ENCODE peak calls at places on chromosomes 3 and 15, in five cellular contexts. V, B, U, W and G are unnamed samples.

GRCh38 chr3:134242649-134243637 is 7.7 kb downstream of the RYK start:
- DNase-seq in V (peak; percentile 58), B (no peak), W (peak; percentile 69), U (peak; percentile 92), G (peak; percentile 88)

GRCh38 chr15:46848704-46849103 is 868.6 kb upstream of the SEMA6D start:
- DNase-seq in W (no peak), U (peak; percentile 59), V (no peak), B (no peak), G (no peak)

GRCh38 chr3:52434491-52435115 is 10.3 kb downstream of the SEMA3G start:
- DNase-seq in W (no peak), V (no peak), B (no peak), U (no peak), G (no peak)

GRCh38 chr15:37891754-37892368 is 42.6 kb upstream of the TMCO5A start:
- DNase-seq in W (peak; percentile 37), V (peak; percentile 23), B (peak; percentile 22), U (peak; percentile 61), G (peak; percentile 64)

GRCh38 chr15:92904832-92905640 is 4.9 kb downstream of the CHD2 start:
- DNase-seq in W (no peak), V (no peak), B (no peak), U (peak; percentile 28), G (peak; percentile 48)

GRCh38 chr3:173983353-173983752 is 585.8 kb downstream of the NLGN1 start:
- DNase-seq in U (no peak), V (no peak), B (no peak), W (no peak), G (peak; percentile 27)

GRCh38 chr3:56196700-56197099 is 271.6 kb downstream of the ERC2 start:
- DNase-seq in V (no peak), U (no peak), B (no peak), W (no peak), G (no peak)

GRCh38 chr3:45167011-45167911 is 21.1 kb upstream of the CDCP1 start:
- DNase-seq in W (peak; percentile 72), B (peak; percentile 47), V (no peak), U (peak; percentile 88), G (peak; percentile 87)

GRCh38 chr15:29123991-29124390 is 145.6 kb downstream of the NSMCE3 start:
- DNase-seq in W (no peak), V (no peak), U (no peak), B (no peak), G (no peak)

GRCh38 chr3:170799009-170799408 is 71.0 kb downstream of the RPL22L1 start:
- DNase-seq in V (no peak), B (no peak), W (no peak), U (no peak), G (no peak)

DNA sequence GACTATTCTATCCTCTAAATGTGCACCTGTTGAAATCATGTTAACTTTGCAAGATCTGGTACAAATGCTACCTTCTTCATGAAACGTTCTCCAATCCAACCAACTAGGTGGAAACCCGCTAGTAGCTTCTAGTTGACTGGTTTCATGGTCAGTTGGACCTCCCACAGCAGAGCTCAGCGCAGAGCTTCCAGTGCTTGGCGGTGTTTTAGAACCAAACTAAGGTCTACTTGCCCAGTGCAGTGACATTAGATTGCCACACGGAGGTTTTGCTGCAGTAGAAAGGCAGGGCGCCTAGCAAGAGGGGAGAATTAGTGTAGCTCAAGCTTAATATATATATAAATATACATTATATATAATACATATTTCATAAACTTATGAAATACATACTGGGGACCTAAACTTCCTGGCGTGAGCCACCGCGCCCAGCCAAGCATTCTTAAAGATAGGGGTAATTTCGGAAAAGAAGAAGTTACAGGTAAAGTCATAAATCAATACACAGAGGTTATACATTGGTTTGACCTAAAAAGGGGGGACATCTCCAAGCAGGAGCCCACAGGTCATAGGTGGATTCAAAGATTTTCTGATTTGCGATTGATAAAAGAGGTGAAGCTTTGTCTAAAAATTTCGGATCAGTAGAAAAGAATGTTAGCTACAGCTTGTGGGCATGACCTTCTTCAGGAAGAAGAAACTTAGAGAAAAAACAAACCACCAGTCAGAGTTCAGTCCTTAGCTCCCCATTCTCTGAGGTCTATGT is 2.0 kb upstream of the OXSR1 start:
- DNase-seq in U (no peak), W (no peak), B (no peak), V (peak; percentile 41), G (no peak)
- TF ChIP-seq CTCF in U (no peak), W (no peak), B (no peak), V (no peak), G (peak; percentile 12)

DNA sequence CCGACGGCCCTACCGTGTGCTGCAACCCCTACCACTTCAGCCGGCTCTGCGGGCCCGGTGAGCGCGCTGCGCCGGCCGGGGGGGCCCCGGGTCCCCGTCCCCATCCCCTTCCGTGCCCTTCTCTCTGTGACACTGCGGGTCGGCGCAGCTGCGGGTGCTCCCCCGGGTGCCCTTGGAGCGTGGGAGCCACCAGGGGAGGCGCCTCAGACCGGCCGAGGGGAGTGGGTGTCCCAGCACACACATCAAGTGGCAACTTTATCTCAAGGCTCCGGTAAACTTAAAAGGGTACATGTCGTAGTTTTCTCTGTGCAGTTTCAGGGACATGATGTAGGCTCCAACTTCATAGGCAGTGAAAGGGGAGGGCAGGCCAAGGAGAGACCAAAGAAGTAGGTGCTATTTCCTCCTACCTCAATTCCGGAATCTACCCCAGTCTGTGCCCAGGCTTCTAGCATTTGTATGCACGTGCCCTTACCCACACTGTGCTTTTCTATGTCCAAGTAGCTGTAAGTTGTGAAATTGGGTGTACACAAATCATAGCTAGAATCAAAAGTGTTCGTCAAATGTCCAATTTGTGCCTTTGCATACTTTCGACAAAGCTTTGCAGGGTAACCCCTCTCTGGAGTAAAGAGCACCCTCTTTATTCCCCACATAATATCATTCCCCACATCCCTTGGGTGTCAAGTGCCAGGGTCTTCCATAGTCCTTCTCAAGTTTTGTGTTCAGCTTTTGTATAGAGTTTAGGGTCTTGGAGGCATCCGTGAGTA is 2.2 kb downstream of the SMAD6 start:
- DNase-seq in W (no peak), U (no peak), B (no peak), V (no peak), G (no peak)
- H3K4me3 ChIP-seq in W (peak overlapping the region; percentile 78), U (peak overlapping the region; percentile 64), B (peak overlapping the region; percentile 67), V (peak overlapping the region; percentile 66), G (peak overlapping the region; percentile 91)

GRCh38 chr3:148106062-148106461 is 591.6 kb upstream of the AGTR1 start:
- DNase-seq in W (no peak), U (peak; percentile 24), B (no peak), V (no peak), G (peak; percentile 43)

GRCh38 chr3:148101061-148101460 is 596.6 kb upstream of the AGTR1 start:
- DNase-seq in V (no peak), W (no peak), B (no peak), U (peak; percentile 49), G (peak; percentile 31)

DNA sequence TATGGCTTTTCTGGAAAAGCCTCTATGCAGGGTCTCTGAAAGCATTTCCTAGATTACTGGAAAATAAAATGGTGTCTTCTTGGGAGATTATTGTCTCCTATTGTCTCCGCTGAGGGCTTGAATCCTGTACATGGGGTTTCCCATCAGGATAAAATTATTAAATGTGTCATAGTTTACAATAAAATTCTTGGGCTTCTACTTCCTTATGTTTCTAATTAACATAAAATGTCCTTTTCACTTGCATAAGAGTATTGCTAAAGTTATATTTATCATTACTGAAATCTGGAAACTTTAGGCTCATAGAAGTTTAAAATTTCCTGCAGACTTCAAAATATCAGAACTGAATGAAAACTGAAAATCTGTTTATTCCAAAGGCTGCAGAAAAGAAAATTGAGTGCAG is 595.5 kb upstream of the AGTR1 start:
- DNase-seq in W (no peak), B (no peak), U (no peak), V (no peak), G (no peak)
- TF ChIP-seq CTCF in W (no peak), B (no peak), U (no peak), V (no peak), G (no peak)

GRCh38 chr3:113254171-113254947 is 43.0 kb downstream of the BOC start:
- DNase-seq in W (no peak), B (no peak), U (no peak), V (no peak), G (peak; percentile 62)
- H3K4me3 ChIP-seq in W (no peak overlapping the region), B (no peak overlapping the region), U (no peak overlapping the region), V (no peak overlapping the region), G (no peak overlapping the region)